ENCODE peak calls at places on chromosomes 4 and X, in six cellular contexts. E, T, O, V, H and J are unnamed samples.

GRCh38 chr4:82247629-82248028 is 126.2 kb downstream of the HNRNPD start:
- DNase-seq in E (no peak), T (no peak), O (no peak), V (no peak), H (no peak), J (no peak)

GRCh38 chr4:46404961-46405360 is 15.0 kb upstream of the GABRA2 start:
- DNase-seq in E (no peak), T (no peak), O (no peak), V (peak), H (no peak), J (no peak)

GRCh38 chr4:54228064-54228527 is 997 bp upstream of the PDGFRA start:
- DNase-seq in E (peak), T (peak), O (peak), V (peak), H (peak), J (peak)

GRCh38 chrX:47166126-47166525 is 21.1 kb downstream of the RBM10 start:
- DNase-seq in E (no peak), T (no peak), O (no peak), V (no peak), H (no peak), J (no peak)

GRCh38 chr4:159884989-159885388 is 782.1 kb downstream of the RAPGEF2 start:
- DNase-seq in E (no peak), T (no peak), O (no peak), V (no peak), H (no peak), J (no peak)

GRCh38 chrX:6778547-6779231 is 243.8 kb upstream of the VCX3A start:
- DNase-seq in E (no peak), T (no peak), O (no peak), V (peak), H (no peak), J (no peak)

GRCh38 chrX:24148118-24148517 is 1.4 kb upstream of the ZFX start:
- DNase-seq in E (peak), T (no peak), O (no peak), V (no peak), H (no peak), J (peak)

GRCh38 chrX:13506574-13506973 is 62.8 kb upstream of the EGFL6 start:
- DNase-seq in E (peak), T (peak), O (peak), V (peak), H (peak), J (peak)

GRCh38 chr4:133921280-133922195 is 280.1 kb downstream of the PABPC4L start:
- DNase-seq in E (no peak), T (no peak), O (peak), V (peak), H (no peak), J (no peak)

GRCh38 chr4:180695851-180696250 is 1547.4 kb upstream of the TENM3 start:
- DNase-seq in E (no peak), T (no peak), O (peak), V (no peak), H (no peak), J (no peak)

GRCh38 chr4:128519163-128519810 is 231.7 kb upstream of the PGRMC2 start:
- DNase-seq in E (no peak), T (peak), O (no peak), V (no peak), H (no peak), J (no peak)

GRCh38 chr4:2441393-2442174 is 22.8 kb downstream of the CFAP99 start:
- DNase-seq in E (peak), T (peak), O (peak), V (peak), H (peak), J (peak)

GRCh38 chr4:70705856-70706461 is 15.8 kb upstream of the RUFY3 start:
- DNase-seq in E (no peak), T (no peak), O (peak), V (no peak), H (no peak), J (no peak)

GRCh38 chr4:70703695-70704332 is 15.5 kb downstream of the UTP3 start:
- DNase-seq in E (no peak), T (no peak), O (peak), V (peak), H (no peak), J (no peak)

GRCh38 chr4:70705146-70705855 is 16.5 kb upstream of the RUFY3 start:
- DNase-seq in E (peak), T (peak), O (peak), V (peak), H (peak), J (peak)

GRCh38 chr4:70706516-70706915 is 15.2 kb upstream of the RUFY3 start:
- DNase-seq in E (no peak), T (no peak), O (no peak), V (peak), H (no peak), J (no peak)

DNA sequence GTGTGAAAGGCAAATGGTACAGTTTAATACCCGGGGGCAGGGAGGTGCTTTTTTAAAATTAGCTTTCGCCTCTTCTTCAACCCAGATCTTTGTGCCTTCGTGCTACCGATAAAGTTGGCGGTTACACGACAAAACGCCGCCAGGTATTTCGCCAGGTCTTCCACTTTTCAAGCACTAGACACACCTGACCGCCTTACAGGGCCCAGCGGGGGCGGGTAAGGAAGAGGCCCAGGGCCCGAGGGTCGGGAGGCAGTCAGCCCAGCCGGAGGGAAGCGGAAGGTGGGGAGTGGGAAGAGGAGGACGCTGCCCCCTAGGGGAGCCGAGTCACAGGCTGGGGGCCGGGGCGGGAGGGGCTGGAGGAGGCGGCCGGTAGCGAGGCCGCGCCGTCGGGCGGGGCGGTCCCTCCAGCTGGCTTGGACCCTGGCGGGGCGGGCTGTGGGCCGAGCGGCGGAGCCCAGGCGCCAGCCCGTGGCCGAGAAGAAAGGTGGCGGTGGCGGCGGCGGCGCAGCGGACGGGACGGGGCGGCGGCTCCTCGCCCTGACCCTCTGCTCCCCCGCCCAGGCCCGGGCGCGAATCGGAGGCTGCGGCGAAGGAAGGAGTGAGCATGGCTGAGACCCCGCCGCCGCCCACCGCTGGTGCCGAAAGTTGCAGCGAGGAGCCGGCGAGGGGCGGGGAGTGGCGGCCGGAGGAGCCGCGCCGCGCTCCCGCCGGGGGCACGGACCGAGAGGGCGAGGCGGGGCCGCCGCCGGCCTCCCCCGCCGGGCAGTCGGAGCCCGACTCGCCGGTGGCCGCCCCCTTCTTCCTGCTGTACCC is 16.2 kb downstream of the UTP3 start:
- DNase-seq in E (peak), T (peak), O (peak), V (peak), H (peak), J (peak)
- TF ChIP-seq CTCF in E (peak), T (peak), O (peak), V (peak), H (peak), J (peak)

GRCh38 chrX:25432396-25432795 is 416.6 kb upstream of the ARX start:
- DNase-seq in E (no peak), T (no peak), O (no peak), V (no peak), H (no peak), J (no peak)

GRCh38 chrX:25433307-25433706 is 417.5 kb upstream of the ARX start:
- DNase-seq in E (no peak), T (no peak), O (no peak), V (no peak), H (no peak), J (no peak)

DNA sequence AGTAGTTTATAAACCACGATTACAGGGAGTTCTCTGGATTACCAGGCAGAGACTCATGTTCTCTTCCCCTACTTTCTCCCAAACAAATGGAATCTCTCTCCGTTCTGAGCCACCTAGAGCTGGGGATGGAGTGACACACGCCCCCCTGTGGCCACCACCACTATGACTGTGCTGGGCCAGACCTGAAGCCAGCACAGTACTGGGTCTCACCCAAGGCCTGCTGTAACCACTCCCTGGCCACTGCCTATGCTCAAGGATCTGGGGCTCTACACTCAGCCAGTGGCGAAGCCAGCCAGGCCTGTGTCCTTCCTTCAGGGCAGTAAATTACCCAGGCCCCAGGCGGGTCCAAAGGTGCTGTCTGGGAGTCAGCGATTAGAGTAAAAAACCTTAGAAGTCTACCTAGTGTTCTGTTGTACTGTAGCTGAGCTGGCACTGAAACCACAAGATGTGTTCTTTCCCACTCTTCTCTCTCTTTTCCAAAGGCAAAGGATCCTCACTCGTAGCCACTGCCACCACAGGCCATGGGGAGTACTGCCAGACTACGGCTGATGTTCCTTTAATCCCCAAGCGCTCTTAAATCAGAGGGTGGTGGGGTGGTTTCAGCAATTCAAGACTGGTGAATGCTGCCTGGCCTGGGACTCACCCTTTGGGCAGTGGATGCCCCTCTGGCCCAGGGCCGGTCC is 412.2 kb upstream of the ARX start:
- DNase-seq in E (no peak), T (no peak), O (no peak), V (peak), H (no peak), J (no peak)
- TF ChIP-seq CTCF in E (no peak), T (no peak), O (no peak), V (peak), H (no peak), J (no peak)

DNA sequence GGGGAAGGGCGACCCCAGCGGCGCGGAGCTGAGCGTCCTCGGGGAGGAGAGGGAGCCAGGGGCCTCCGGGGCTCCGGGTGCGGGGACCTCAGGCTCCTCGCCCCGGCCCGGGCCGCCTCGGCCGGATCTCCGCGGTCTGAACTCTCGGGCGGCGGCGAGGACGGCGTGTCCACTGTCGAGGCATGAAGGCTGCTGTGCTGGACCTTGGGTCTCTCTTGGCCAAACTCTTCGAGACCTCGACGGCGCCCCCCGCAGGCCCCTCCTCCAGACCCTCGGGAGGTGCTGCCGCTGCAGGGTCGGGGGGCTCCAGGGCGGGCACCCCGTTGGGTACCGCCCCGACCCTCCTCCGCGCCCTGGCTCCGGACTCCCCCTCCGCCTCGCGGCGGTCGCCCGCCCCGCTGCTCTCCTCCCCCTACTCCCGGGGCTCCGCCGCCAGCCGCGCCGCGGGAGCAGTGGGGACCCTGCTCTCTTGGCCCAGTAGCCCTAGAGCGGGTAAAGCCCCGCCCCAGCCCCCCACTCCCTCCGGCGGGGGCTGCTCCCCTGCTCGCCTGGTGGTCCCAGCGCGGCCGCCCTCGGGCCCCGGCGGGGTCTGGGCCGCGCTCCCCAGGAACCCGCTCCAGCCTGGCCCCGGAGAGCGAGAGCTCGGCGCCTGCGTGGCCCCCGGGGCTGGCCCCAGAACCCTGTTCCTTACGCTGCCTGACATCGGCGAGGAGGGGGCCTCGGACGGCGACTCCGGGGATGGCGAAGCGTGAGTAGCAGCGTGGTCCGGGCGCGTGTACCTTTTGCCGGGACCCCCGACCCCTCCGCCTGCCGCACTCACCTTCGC is 604 bp downstream of the FAM149A start:
- DNase-seq in E (no peak), T (no peak), O (no peak), V (peak), H (peak), J (peak)
- TF ChIP-seq CTCF in E (no peak), T (no peak), O (no peak), V (peak), H (no peak), J (no peak)

DNA sequence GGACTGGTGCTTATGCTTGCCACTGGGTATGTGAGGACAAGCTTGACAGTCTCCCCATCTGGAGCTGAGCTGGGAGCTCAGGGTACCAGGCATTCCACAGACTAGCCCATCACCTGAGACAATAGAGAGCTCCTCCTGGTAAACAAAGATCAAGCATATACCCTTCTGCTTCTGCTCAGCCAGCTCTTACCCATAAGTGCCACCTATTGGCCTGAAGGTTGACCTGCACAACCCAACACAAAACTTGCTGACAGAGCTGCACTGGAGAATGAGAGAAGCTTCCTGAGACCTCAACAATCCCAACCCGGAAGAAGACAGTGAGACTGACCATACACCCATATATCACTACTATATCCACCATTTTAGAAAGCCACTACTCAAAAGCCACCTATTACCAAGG is 1049.2 kb upstream of the INTU start:
- DNase-seq in E (peak), T (no peak), O (peak), V (peak), H (no peak), J (no peak)
- TF ChIP-seq CTCF in E (peak), T (peak), O (peak), V (peak), H (no peak), J (no peak)

GRCh38 chr4:111802191-111802590 is 343.1 kb upstream of the FAM241A start:
- DNase-seq in E (no peak), T (no peak), O (peak), V (no peak), H (no peak), J (no peak)

GRCh38 chr4:111800551-111800950 is 344.7 kb upstream of the FAM241A start:
- DNase-seq in E (no peak), T (no peak), O (no peak), V (no peak), H (no peak), J (no peak)

GRCh38 chr4:111797455-111798163 is 347.6 kb upstream of the FAM241A start:
- DNase-seq in E (no peak), T (no peak), O (no peak), V (no peak), H (no peak), J (no peak)

GRCh38 chr4:111793686-111794085 is 351.6 kb upstream of the FAM241A start:
- DNase-seq in E (no peak), T (no peak), O (no peak), V (no peak), H (no peak), J (no peak)

DNA sequence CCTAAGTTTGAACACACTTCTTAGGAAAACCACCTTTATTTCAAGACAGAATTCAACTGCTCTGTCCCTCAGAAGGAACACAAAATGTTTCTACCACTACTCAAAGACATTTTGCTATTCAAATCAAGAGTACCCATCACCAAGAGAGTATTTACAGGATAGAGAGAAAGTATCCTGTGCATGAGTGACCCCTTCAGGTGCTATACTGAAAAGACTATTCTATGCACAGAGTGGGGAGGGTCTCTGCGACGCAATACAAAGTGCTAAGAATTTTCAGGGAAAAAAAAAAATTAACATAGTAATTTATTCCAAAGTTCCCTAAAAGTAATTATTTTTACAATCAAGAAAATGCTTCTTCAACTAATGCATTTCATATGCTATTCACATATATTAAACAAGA is 346.4 kb upstream of the FAM241A start:
- DNase-seq in E (no peak), T (no peak), O (no peak), V (peak), H (no peak), J (no peak)
- TF ChIP-seq CTCF in E (no peak), T (no peak), O (peak), V (peak), H (no peak), J (no peak)

GRCh38 chr4:27176400-27176799 is 315.8 kb downstream of the STIM2 start:
- DNase-seq in E (peak), T (no peak), O (peak), V (peak), H (no peak), J (no peak)
- TF ChIP-seq CTCF in E (peak), T (peak), O (peak), V (peak), H (no peak), J (peak)

GRCh38 chr4:156378053-156378665 is 424.5 kb upstream of the CTSO start:
- DNase-seq in E (peak), T (no peak), O (peak), V (peak), H (no peak), J (peak)
- TF ChIP-seq CTCF in E (peak), T (no peak), O (peak), V (peak), H (no peak), J (peak)

GRCh38 chr4:151408630-151409469 is at the start of gene FHIP1A:
- DNase-seq in E (peak), T (peak), O (peak), V (peak), H (peak), J (peak)
- TF ChIP-seq CTCF in E (no peak), T (peak), O (no peak), V (no peak), H (no peak), J (no peak)

GRCh38 chr4:43471950-43472349 is 579.4 kb downstream of the GRXCR1 start:
- DNase-seq in E (peak), T (no peak), O (no peak), V (no peak), H (no peak), J (no peak)
- TF ChIP-seq CTCF in E (peak), T (no peak), O (no peak), V (peak), H (no peak), J (no peak)

GRCh38 chr4:6268650-6269399 is 825 bp upstream of the WFS1 start:
- DNase-seq in E (no peak), T (no peak), O (no peak), V (no peak), H (no peak), J (no peak)

GRCh38 chr4:6263541-6264540 is 5.8 kb upstream of the WFS1 start:
- DNase-seq in E (peak), T (no peak), O (peak), V (peak), H (no peak), J (peak)

GRCh38 chr4:6262847-6263487 is 6.7 kb upstream of the WFS1 start:
- DNase-seq in E (no peak), T (no peak), O (no peak), V (no peak), H (no peak), J (no peak)

GRCh38 chr4:6267573-6267972 is 2.1 kb upstream of the WFS1 start:
- DNase-seq in E (no peak), T (no peak), O (no peak), V (no peak), H (no peak), J (no peak)

GRCh38 chr4:6265546-6265945 is 4.1 kb upstream of the WFS1 start:
- DNase-seq in E (no peak), T (no peak), O (no peak), V (no peak), H (no peak), J (no peak)
- TF ChIP-seq CTCF in E (no peak), T (no peak), O (no peak), V (no peak), H (no peak), J (no peak)